ENCODE peak calls at places on chromosomes 12 and 14, in seven cellular contexts. X is gastrocnemius medialis, Z is thyroid gland, L is tibial nerve, I is B cell, K is psoas muscle, G is suprapubic skin. V is an unnamed sample.

GRCh38 chr14:21257395-21258193 is 11.6 kb downstream of the HNRNPC start:
- DNase-seq in Z (no peak), I (no peak), L (no peak), G (no peak), X (no peak), K (no peak), V (no peak)

GRCh38 chr14:21454843-21455550 is 926 bp downstream of the CHD8 start:
- DNase-seq in K (no peak), X (no peak), Z (no peak), L (no peak), G (no peak), I (no peak), V (no peak)

GRCh38 chr14:100654814-100655795 is 67.9 kb upstream of the BEGAIN start:
- DNase-seq in X (no peak), L (no peak), I (peak), G (no peak), K (no peak), Z (peak), V (no peak)

GRCh38 chr12:147242-147641 is 66.7 kb downstream of the SLC6A12 start:
- DNase-seq in L (no peak), Z (no peak), K (peak), I (no peak), G (no peak), X (no peak), V (no peak)

GRCh38 chr14:99257122-99257672 is 14.8 kb downstream of the BCL11B start:
- DNase-seq in I (no peak), L (no peak), G (no peak), K (no peak), X (no peak), Z (no peak), V (no peak)

GRCh38 chr12:131365821-131366260 is 345.0 kb upstream of the SFSWAP start:
- DNase-seq in Z (peak), X (no peak), L (no peak), I (no peak), K (no peak), G (peak), V (no peak)

GRCh38 chr12:1500095-1500801 is 94.1 kb downstream of the FBXL14 start:
- DNase-seq in L (peak), Z (no peak), X (peak), G (no peak), I (no peak), K (peak), V (no peak)

GRCh38 chr12:116055895-116056607 is 221.4 kb downstream of the MED13L start:
- DNase-seq in G (no peak), Z (no peak), L (no peak), X (no peak), I (no peak), K (no peak), V (no peak)

GRCh38 chr12:114361545-114361944 is 44.4 kb downstream of the TBX5 start:
- DNase-seq in Z (no peak), K (no peak), L (no peak), X (no peak), I (no peak), G (no peak), V (no peak)

GRCh38 chr14:59213368-59214315 is 25.2 kb downstream of the DAAM1 start:
- DNase-seq in I (no peak), G (no peak), Z (no peak), X (no peak), L (no peak), K (no peak), V (no peak)

GRCh38 chr12:120903382-120903817 is 758 bp downstream of the SPPL3 start:
- DNase-seq in X (peak), I (peak), G (peak), K (peak), Z (peak), L (peak), V (peak)

GRCh38 chr12:90672081-90672480 is 282.9 kb downstream of the CCER1 start:
- DNase-seq in G (no peak), X (no peak), L (no peak), Z (no peak), I (no peak), K (no peak), V (no peak)

GRCh38 chr12:121000530-121000929 is 15.8 kb downstream of the C12orf43 start:
- DNase-seq in G (no peak), L (no peak), K (no peak), I (no peak), X (no peak), Z (no peak), V (no peak)

GRCh38 chr12:11805043-11805442 is 155.6 kb downstream of the ETV6 start:
- DNase-seq in K (no peak), L (no peak), X (no peak), Z (no peak), I (no peak), G (no peak), V (no peak)
- TF ChIP-seq CTCF in K (no peak), L (no peak), X (no peak), Z (no peak), I (no peak), G (no peak), V (no peak)

DNA sequence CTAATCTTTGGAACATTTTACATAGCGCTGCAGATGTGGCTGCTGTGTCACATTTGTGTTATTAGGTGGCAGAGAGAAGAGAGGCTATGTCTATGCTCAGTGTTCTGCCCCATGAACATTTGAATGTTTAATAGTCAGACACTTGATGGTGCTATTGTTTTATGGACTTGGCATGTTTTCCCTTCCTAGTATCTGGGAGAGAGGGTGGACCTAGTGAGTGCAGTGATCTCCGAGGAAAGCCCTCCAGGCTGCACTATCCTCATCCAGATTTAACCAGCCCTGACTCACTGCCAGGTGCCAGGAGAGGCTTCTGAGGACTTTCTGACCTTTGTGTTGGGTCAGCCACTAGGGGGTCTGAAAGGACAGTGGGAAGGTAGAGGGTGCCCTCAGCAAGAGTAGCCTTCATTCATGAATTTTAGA is 24.3 kb downstream of the ZFC3H1 start:
- DNase-seq in I (no peak), Z (peak), G (no peak), K (no peak), X (no peak), L (no peak), V (no peak)
- TF ChIP-seq CTCF in I (no peak), Z (no peak), G (no peak), K (no peak), X (no peak), L (no peak), V (no peak)

GRCh38 chr14:69012251-69012953 is 33.3 kb upstream of the ACTN1 start:
- DNase-seq in X (no peak), L (no peak), Z (no peak), I (no peak), G (no peak), K (no peak), V (no peak)
- TF ChIP-seq CTCF in X (no peak), L (no peak), Z (no peak), I (no peak), G (no peak), K (no peak), V (no peak)

DNA sequence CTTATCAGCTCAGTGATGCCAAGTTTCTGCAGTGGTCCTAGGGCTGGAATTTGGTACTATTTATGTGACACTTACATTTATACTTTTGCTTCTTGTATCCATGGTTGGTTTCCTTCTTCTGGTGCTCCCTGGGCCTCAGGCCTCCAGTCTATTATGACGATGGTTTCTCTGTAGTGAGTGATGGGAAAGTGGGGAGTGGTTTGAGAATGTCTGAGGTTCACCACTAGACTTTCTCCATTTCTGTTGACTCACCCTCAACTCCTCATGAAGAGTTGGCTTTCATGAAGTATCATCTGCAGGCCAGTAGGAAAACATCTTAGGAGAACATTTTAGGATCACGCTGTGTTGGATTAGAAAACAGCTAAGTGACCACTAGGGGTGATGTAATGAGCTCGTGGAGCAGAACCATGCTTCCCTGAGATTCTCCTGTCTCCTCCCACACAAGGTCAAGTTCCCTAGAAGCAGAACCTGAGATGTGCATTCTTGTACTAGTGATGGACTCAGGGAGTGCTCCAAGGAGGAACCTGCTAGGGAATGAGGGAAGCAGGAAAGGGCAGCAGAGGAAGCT is 32.1 kb downstream of the RPH3A start:
- DNase-seq in Z (no peak), G (no peak), L (no peak), K (no peak), I (no peak), X (no peak), V (no peak)
- TF ChIP-seq CTCF in Z (no peak), G (no peak), L (no peak), K (no peak), I (no peak), X (no peak), V (no peak)

DNA sequence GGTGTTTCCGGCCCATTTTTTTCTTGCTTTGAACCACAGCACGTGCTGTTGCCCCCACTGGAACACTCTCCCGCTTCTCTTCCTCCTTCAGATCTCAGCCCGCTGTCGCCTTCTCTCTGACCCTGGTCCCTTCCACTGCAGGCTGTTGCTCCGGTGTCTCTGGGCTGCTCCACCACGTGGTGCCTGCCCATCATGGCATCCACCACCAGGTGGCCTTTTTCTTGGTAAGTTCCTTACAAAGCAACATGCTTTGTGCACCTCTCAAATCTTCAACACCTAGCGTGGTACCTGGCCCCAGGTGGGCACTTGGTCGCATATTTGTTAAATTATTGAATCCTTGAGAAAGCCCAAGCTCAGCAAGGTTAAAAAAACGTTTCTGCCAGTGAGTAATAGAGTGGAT is 19.1 kb downstream of the TUNAR start:
- DNase-seq in I (peak), Z (peak), L (no peak), X (no peak), G (no peak), K (no peak), V (no peak)
- TF ChIP-seq CTCF in I (peak), Z (no peak), L (no peak), X (no peak), G (no peak), K (no peak), V (no peak)

GRCh38 chr12:108611884-108612415 is 14.1 kb upstream of the TMEM119 start:
- DNase-seq in L (no peak), Z (no peak), I (peak), X (no peak), K (no peak), G (no peak), V (no peak)
- TF ChIP-seq CTCF in L (no peak), Z (no peak), I (peak), X (peak), K (no peak), G (peak), V (no peak)

GRCh38 chr12:30002677-30003076 is 218.9 kb upstream of the TMTC1 start:
- DNase-seq in I (no peak), G (no peak), K (no peak), L (no peak), X (no peak), Z (no peak), V (no peak)
- TF ChIP-seq CTCF in I (no peak), G (no peak), K (no peak), L (no peak), X (no peak), Z (no peak), V (no peak)

DNA sequence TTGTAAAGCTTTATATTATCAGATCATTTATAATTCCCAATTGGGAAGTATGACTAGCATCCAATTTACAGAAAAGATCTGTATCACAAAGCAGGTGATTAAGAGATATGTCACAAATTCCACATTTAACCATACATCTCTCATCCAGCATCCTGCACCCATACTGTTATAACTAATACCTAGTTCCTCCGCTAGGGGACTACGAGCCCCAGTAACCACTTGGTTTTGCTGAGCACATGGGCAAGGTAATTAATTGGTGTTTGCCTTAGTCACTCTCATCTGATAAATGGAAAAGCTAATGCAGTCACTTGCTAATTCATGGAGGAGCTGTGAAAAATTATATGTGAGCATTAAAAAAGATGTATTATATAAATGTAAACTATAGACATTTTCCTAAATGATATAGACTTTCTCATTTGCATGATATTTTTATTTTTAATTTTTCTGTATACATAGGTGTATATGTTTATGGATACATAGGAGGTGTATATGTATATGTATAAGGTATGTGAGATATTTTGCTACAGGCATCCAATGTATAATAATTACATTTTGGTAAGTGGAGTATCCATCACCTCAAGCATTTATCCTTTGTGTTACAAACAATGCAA is 1031.8 kb downstream of the GALC start:
- DNase-seq in G (no peak), Z (no peak), I (no peak), L (no peak), X (no peak), K (no peak), V (no peak)
- TF ChIP-seq CTCF in G (no peak), Z (no peak), I (peak), L (no peak), X (no peak), K (no peak), V (no peak)

GRCh38 chr14:31968912-31969311 is 108.2 kb upstream of the ARHGAP5 start:
- DNase-seq in I (no peak), K (no peak), X (no peak), Z (no peak), G (no peak), L (no peak), V (no peak)
- TF ChIP-seq CTCF in I (no peak), K (no peak), X (no peak), Z (no peak), G (no peak), L (no peak), V (no peak)

V was measured in omental fat pad.